ENCODE peak calls at places on chromosomes 3 and 15, in ten cellular contexts. One of them, this sample, is unnamed.

GRCh38 chr3:156723182-156723619 is 48.8 kb downstream of the TIPARP start:
- DNase-seq in hypothalamus: no peak
- DNase-seq in NCI-H2081: no peak
- DNase-seq in NCI-H510A treated with DMSO at 0.1 percent for 48 hours: no peak
- DNase-seq in fibroblast of pulmonary artery: no peak
- DNase-seq in tibial nerve: no peak
- DNase-seq in kidney glomerular epithelial cell: no peak
- DNase-seq in stimulated activated CD4-positive, alpha-beta T cell treated with anti-CD3 and anti-CD28 coated beads, Interleukin-4, amount 100 ng/mL, for 24 hours: no peak
- DNase-seq in activated T-cell treated with anti-CD3 and anti-CD28 coated beads, Interleukin-2, amount 50 U/mL, for 48 hours: no peak
- DNase-seq in mesothelial cell of epicardium: no peak
- DNase-seq in this sample: peak

GRCh38 chr3:65524544-65525070 is 514.1 kb downstream of the MAGI1 start:
- DNase-seq in tibial nerve: no peak
- DNase-seq in NCI-H2081: peak
- DNase-seq in mesothelial cell of epicardium: no peak
- DNase-seq in activated T-cell treated with anti-CD3 and anti-CD28 coated beads, Interleukin-2, amount 50 U/mL, for 48 hours: no peak
- DNase-seq in stimulated activated CD4-positive, alpha-beta T cell treated with anti-CD3 and anti-CD28 coated beads, Interleukin-4, amount 100 ng/mL, for 24 hours: no peak
- DNase-seq in NCI-H510A treated with DMSO at 0.1 percent for 48 hours: no peak
- DNase-seq in hypothalamus: no peak
- DNase-seq in fibroblast of pulmonary artery: no peak
- DNase-seq in kidney glomerular epithelial cell: no peak
- DNase-seq in this sample: no peak

GRCh38 chr15:73697033-73697467 is 12.9 kb downstream of the CD276 start:
- DNase-seq in mesothelial cell of epicardium: peak
- DNase-seq in NCI-H2081: peak
- DNase-seq in tibial nerve: peak
- DNase-seq in kidney glomerular epithelial cell: peak
- DNase-seq in stimulated activated CD4-positive, alpha-beta T cell treated with anti-CD3 and anti-CD28 coated beads, Interleukin-4, amount 100 ng/mL, for 24 hours: peak
- DNase-seq in hypothalamus: no peak
- DNase-seq in fibroblast of pulmonary artery: peak
- DNase-seq in NCI-H510A treated with DMSO at 0.1 percent for 48 hours: peak
- DNase-seq in activated T-cell treated with anti-CD3 and anti-CD28 coated beads, Interleukin-2, amount 50 U/mL, for 48 hours: peak
- DNase-seq in this sample: peak

GRCh38 chr3:4271834-4272233 is 31.3 kb upstream of the SETMAR start:
- DNase-seq in NCI-H2081: peak
- DNase-seq in tibial nerve: no peak
- DNase-seq in fibroblast of pulmonary artery: peak
- DNase-seq in hypothalamus: no peak
- DNase-seq in activated T-cell treated with anti-CD3 and anti-CD28 coated beads, Interleukin-2, amount 50 U/mL, for 48 hours: no peak
- DNase-seq in NCI-H510A treated with DMSO at 0.1 percent for 48 hours: peak
- DNase-seq in kidney glomerular epithelial cell: peak
- DNase-seq in mesothelial cell of epicardium: no peak
- DNase-seq in stimulated activated CD4-positive, alpha-beta T cell treated with anti-CD3 and anti-CD28 coated beads, Interleukin-4, amount 100 ng/mL, for 24 hours: no peak
- DNase-seq in this sample: no peak

GRCh38 chr3:7385635-7386034 is 524.7 kb downstream of the GRM7 start:
- DNase-seq in fibroblast of pulmonary artery: peak
- DNase-seq in NCI-H2081: no peak
- DNase-seq in stimulated activated CD4-positive, alpha-beta T cell treated with anti-CD3 and anti-CD28 coated beads, Interleukin-4, amount 100 ng/mL, for 24 hours: no peak
- DNase-seq in mesothelial cell of epicardium: no peak
- DNase-seq in kidney glomerular epithelial cell: no peak
- DNase-seq in tibial nerve: no peak
- DNase-seq in NCI-H510A treated with DMSO at 0.1 percent for 48 hours: no peak
- DNase-seq in hypothalamus: no peak
- DNase-seq in activated T-cell treated with anti-CD3 and anti-CD28 coated beads, Interleukin-2, amount 50 U/mL, for 48 hours: no peak
- DNase-seq in this sample: no peak

GRCh38 chr15:68679961-68680371 is 101.2 kb downstream of the CORO2B start:
- DNase-seq in kidney glomerular epithelial cell: no peak
- DNase-seq in stimulated activated CD4-positive, alpha-beta T cell treated with anti-CD3 and anti-CD28 coated beads, Interleukin-4, amount 100 ng/mL, for 24 hours: no peak
- DNase-seq in mesothelial cell of epicardium: no peak
- DNase-seq in tibial nerve: no peak
- DNase-seq in fibroblast of pulmonary artery: no peak
- DNase-seq in NCI-H510A treated with DMSO at 0.1 percent for 48 hours: no peak
- DNase-seq in NCI-H2081: no peak
- DNase-seq in activated T-cell treated with anti-CD3 and anti-CD28 coated beads, Interleukin-2, amount 50 U/mL, for 48 hours: no peak
- DNase-seq in hypothalamus: no peak
- DNase-seq in this sample: no peak

GRCh38 chr15:80982839-80983238 is 6.8 kb downstream of the MESD start:
- DNase-seq in tibial nerve: no peak
- DNase-seq in hypothalamus: no peak
- DNase-seq in mesothelial cell of epicardium: no peak
- DNase-seq in activated T-cell treated with anti-CD3 and anti-CD28 coated beads, Interleukin-2, amount 50 U/mL, for 48 hours: no peak
- DNase-seq in kidney glomerular epithelial cell: no peak
- DNase-seq in NCI-H2081: no peak
- DNase-seq in fibroblast of pulmonary artery: no peak
- DNase-seq in stimulated activated CD4-positive, alpha-beta T cell treated with anti-CD3 and anti-CD28 coated beads, Interleukin-4, amount 100 ng/mL, for 24 hours: no peak
- DNase-seq in NCI-H510A treated with DMSO at 0.1 percent for 48 hours: no peak
- DNase-seq in this sample: no peak

GRCh38 chr15:90018216-90018831 is 17.2 kb downstream of the ZNF710 start:
- DNase-seq in tibial nerve: no peak
- DNase-seq in kidney glomerular epithelial cell: no peak
- DNase-seq in NCI-H2081: no peak
- DNase-seq in hypothalamus: no peak
- DNase-seq in mesothelial cell of epicardium: no peak
- DNase-seq in activated T-cell treated with anti-CD3 and anti-CD28 coated beads, Interleukin-2, amount 50 U/mL, for 48 hours: no peak
- DNase-seq in NCI-H510A treated with DMSO at 0.1 percent for 48 hours: no peak
- DNase-seq in fibroblast of pulmonary artery: no peak
- DNase-seq in stimulated activated CD4-positive, alpha-beta T cell treated with anti-CD3 and anti-CD28 coated beads, Interleukin-4, amount 100 ng/mL, for 24 hours: no peak
- DNase-seq in this sample: peak